ENCODE peak calls at places on chromosome 15, in ten cellular contexts. One of them, this sample, is unnamed.

GRCh38 chr15:101532865-101533264 is 43.4 kb upstream of the PCSK6 start:
- DNase-seq in HepG2: no peak
- DNase-seq in endothelial cell of umbilical vein: no peak
- DNase-seq in body of pancreas: no peak
- DNase-seq in fibroblast of lung: no peak
- DNase-seq in psoas muscle: no peak
- DNase-seq in ascending aorta: no peak
- DNase-seq in mucosa of descending colon: no peak
- DNase-seq in CD8-positive, alpha-beta T cell: no peak
- DNase-seq in sigmoid colon: peak; percentile 40
- DNase-seq in this sample: no peak

GRCh38 chr15:60155661-60156060 is 151.6 kb downstream of the FOXB1 start:
- DNase-seq in HepG2: no peak
- DNase-seq in endothelial cell of umbilical vein: no peak
- DNase-seq in body of pancreas: no peak
- DNase-seq in fibroblast of lung: peak; percentile 69
- DNase-seq in psoas muscle: no peak
- DNase-seq in ascending aorta: no peak
- DNase-seq in mucosa of descending colon: no peak
- DNase-seq in CD8-positive, alpha-beta T cell: no peak
- DNase-seq in sigmoid colon: no peak
- DNase-seq in this sample: no peak

GRCh38 chr15:73388256-73388781 is 19.6 kb upstream of the HCN4 start:
- DNase-seq in HepG2: peak; percentile 26
- DNase-seq in endothelial cell of umbilical vein: no peak
- DNase-seq in body of pancreas: peak; percentile 46
- DNase-seq in fibroblast of lung: peak; percentile 89
- DNase-seq in psoas muscle: no peak
- DNase-seq in ascending aorta: no peak
- DNase-seq in mucosa of descending colon: no peak
- DNase-seq in CD8-positive, alpha-beta T cell: no peak
- DNase-seq in sigmoid colon: no peak
- DNase-seq in this sample: no peak

GRCh38 chr15:38130739-38131498 is 121.7 kb upstream of the SPRED1 start:
- DNase-seq in HepG2: no peak
- DNase-seq in endothelial cell of umbilical vein: no peak
- DNase-seq in body of pancreas: peak; percentile 52
- DNase-seq in fibroblast of lung: peak; percentile 97
- DNase-seq in psoas muscle: peak; percentile 91
- DNase-seq in ascending aorta: peak; percentile 65
- DNase-seq in mucosa of descending colon: peak; percentile 79
- DNase-seq in CD8-positive, alpha-beta T cell: no peak
- DNase-seq in sigmoid colon: peak; percentile 95
- DNase-seq in this sample: peak; percentile 81

GRCh38 chr15:77027697-77028450 is 32.9 kb downstream of the PSTPIP1 start:
- DNase-seq in HepG2: no peak
- DNase-seq in endothelial cell of umbilical vein: peak; percentile 18
- DNase-seq in body of pancreas: peak; percentile 56
- DNase-seq in fibroblast of lung: peak; percentile 20
- DNase-seq in psoas muscle: peak; percentile 67
- DNase-seq in ascending aorta: no peak
- DNase-seq in mucosa of descending colon: peak; percentile 54
- DNase-seq in CD8-positive, alpha-beta T cell: peak; percentile 5
- DNase-seq in sigmoid colon: peak; percentile 55
- DNase-seq in this sample: peak; percentile 7

GRCh38 chr15:69377137-69377536 is 37.0 kb upstream of the KIF23 start:
- DNase-seq in HepG2: no peak
- DNase-seq in endothelial cell of umbilical vein: no peak
- DNase-seq in body of pancreas: no peak
- DNase-seq in fibroblast of lung: no peak
- DNase-seq in psoas muscle: no peak
- DNase-seq in ascending aorta: no peak
- DNase-seq in mucosa of descending colon: no peak
- DNase-seq in CD8-positive, alpha-beta T cell: no peak
- DNase-seq in sigmoid colon: peak; percentile 17
- DNase-seq in this sample: no peak

GRCh38 chr15:80619677-80620076 is 75.4 kb upstream of the ABHD17C start:
- DNase-seq in HepG2: peak; percentile 13
- DNase-seq in endothelial cell of umbilical vein: no peak
- DNase-seq in body of pancreas: no peak
- DNase-seq in fibroblast of lung: no peak
- DNase-seq in psoas muscle: no peak
- DNase-seq in ascending aorta: no peak
- DNase-seq in mucosa of descending colon: no peak
- DNase-seq in CD8-positive, alpha-beta T cell: no peak
- DNase-seq in sigmoid colon: no peak
- DNase-seq in this sample: no peak

GRCh38 chr15:99361541-99362185 is 110.4 kb downstream of the LRRC28 start:
- DNase-seq in HepG2: no peak
- DNase-seq in endothelial cell of umbilical vein: peak; percentile 18
- DNase-seq in body of pancreas: no peak
- DNase-seq in fibroblast of lung: no peak
- DNase-seq in psoas muscle: no peak
- DNase-seq in ascending aorta: no peak
- DNase-seq in mucosa of descending colon: no peak
- DNase-seq in CD8-positive, alpha-beta T cell: no peak
- DNase-seq in sigmoid colon: no peak
- DNase-seq in this sample: no peak

GRCh38 chr15:26773917-26774316 is 1.1 kb upstream of the GABRB3 start:
- DNase-seq in HepG2: no peak
- DNase-seq in endothelial cell of umbilical vein: no peak
- DNase-seq in body of pancreas: no peak
- DNase-seq in fibroblast of lung: no peak
- DNase-seq in psoas muscle: no peak
- DNase-seq in ascending aorta: no peak
- DNase-seq in mucosa of descending colon: no peak
- DNase-seq in CD8-positive, alpha-beta T cell: no peak
- DNase-seq in sigmoid colon: no peak
- DNase-seq in this sample: no peak

GRCh38 chr15:40598126-40598525 is 4.1 kb downstream of the KNL1 start:
- DNase-seq in HepG2: no peak
- DNase-seq in endothelial cell of umbilical vein: no peak
- DNase-seq in body of pancreas: no peak
- DNase-seq in fibroblast of lung: peak; percentile 6
- DNase-seq in psoas muscle: no peak
- DNase-seq in ascending aorta: no peak
- DNase-seq in mucosa of descending colon: no peak
- DNase-seq in CD8-positive, alpha-beta T cell: no peak
- DNase-seq in sigmoid colon: no peak
- DNase-seq in this sample: no peak

GRCh38 chr15:70254186-70254974 is 156.7 kb upstream of the TLE3 start:
- DNase-seq in HepG2: no peak
- DNase-seq in endothelial cell of umbilical vein: no peak
- DNase-seq in body of pancreas: no peak
- DNase-seq in fibroblast of lung: no peak
- DNase-seq in psoas muscle: peak; percentile 5
- DNase-seq in ascending aorta: no peak
- DNase-seq in mucosa of descending colon: no peak
- DNase-seq in CD8-positive, alpha-beta T cell: no peak
- DNase-seq in sigmoid colon: no peak
- DNase-seq in this sample: no peak

GRCh38 chr15:31084176-31084575 is 17.3 kb downstream of the TRPM1 start:
- DNase-seq in HepG2: no peak
- DNase-seq in endothelial cell of umbilical vein: no peak
- DNase-seq in body of pancreas: no peak
- DNase-seq in fibroblast of lung: no peak
- DNase-seq in psoas muscle: no peak
- DNase-seq in ascending aorta: no peak
- DNase-seq in mucosa of descending colon: no peak
- DNase-seq in CD8-positive, alpha-beta T cell: no peak
- DNase-seq in sigmoid colon: no peak
- DNase-seq in this sample: no peak

GRCh38 chr15:51341366-51342248 is at the start of gene GLDN:
- DNase-seq in HepG2: no peak
- DNase-seq in endothelial cell of umbilical vein: no peak
- DNase-seq in body of pancreas: peak; percentile 29
- DNase-seq in fibroblast of lung: peak; percentile 46
- DNase-seq in psoas muscle: peak; percentile 80
- DNase-seq in ascending aorta: peak; percentile 40
- DNase-seq in mucosa of descending colon: peak; percentile 60
- DNase-seq in CD8-positive, alpha-beta T cell: no peak
- DNase-seq in sigmoid colon: no peak
- DNase-seq in this sample: peak; percentile 20

GRCh38 chr15:64688770-64689169 is 86.6 kb downstream of the RBPMS2 start:
- DNase-seq in HepG2: no peak
- DNase-seq in endothelial cell of umbilical vein: no peak
- DNase-seq in body of pancreas: no peak
- DNase-seq in fibroblast of lung: no peak
- DNase-seq in psoas muscle: no peak
- DNase-seq in ascending aorta: no peak
- DNase-seq in mucosa of descending colon: no peak
- DNase-seq in CD8-positive, alpha-beta T cell: no peak
- DNase-seq in sigmoid colon: no peak
- DNase-seq in this sample: no peak
- H3K36me3 ChIP-seq in HepG2: peaks cover 56% of the 10 kb centered on the region
- H3K36me3 ChIP-seq in endothelial cell of umbilical vein: peaks cover 27% of the 10 kb centered on the region
- H3K36me3 ChIP-seq in body of pancreas: no peaks in the 10 kb centered on the region
- H3K36me3 ChIP-seq in fibroblast of lung: peaks cover 23% of the 10 kb centered on the region
- H3K36me3 ChIP-seq in psoas muscle: peaks cover 77% of the 10 kb centered on the region
- H3K36me3 ChIP-seq in ascending aorta: peaks cover 61% of the 10 kb centered on the region
- H3K36me3 ChIP-seq in mucosa of descending colon: no peaks in the 10 kb centered on the region
- H3K36me3 ChIP-seq in CD8-positive, alpha-beta T cell: peaks cover 37% of the 10 kb centered on the region
- H3K36me3 ChIP-seq in sigmoid colon: peaks cover 48% of the 10 kb centered on the region
- H3K36me3 ChIP-seq in this sample: peaks cover 4% of the 10 kb centered on the region

GRCh38 chr15:96337354-96337990 is 7.0 kb downstream of the NR2F2 start:
- DNase-seq in HepG2: peak; percentile 15
- DNase-seq in endothelial cell of umbilical vein: peak; percentile 6
- DNase-seq in body of pancreas: no peak
- DNase-seq in fibroblast of lung: peak; percentile 31
- DNase-seq in psoas muscle: no peak
- DNase-seq in ascending aorta: no peak
- DNase-seq in mucosa of descending colon: no peak
- DNase-seq in CD8-positive, alpha-beta T cell: no peak
- DNase-seq in sigmoid colon: no peak
- DNase-seq in this sample: peak; percentile 11
- H3K4me1 ChIP-seq in HepG2: peaks cover 43% of the 10 kb centered on the region
- H3K4me1 ChIP-seq in endothelial cell of umbilical vein: peaks cover 7% of the 10 kb centered on the region
- H3K4me1 ChIP-seq in body of pancreas: peaks cover 62% of the 10 kb centered on the region
- H3K4me1 ChIP-seq in fibroblast of lung: no peaks in the 10 kb centered on the region
- H3K4me1 ChIP-seq in psoas muscle: peaks cover 7% of the 10 kb centered on the region
- H3K4me1 ChIP-seq in ascending aorta: peaks cover 3% of the 10 kb centered on the region
- H3K4me1 ChIP-seq in mucosa of descending colon: peaks cover 16% of the 10 kb centered on the region
- H3K4me1 ChIP-seq in CD8-positive, alpha-beta T cell: peaks cover 5% of the 10 kb centered on the region
- H3K4me1 ChIP-seq in sigmoid colon: peaks cover 35% of the 10 kb centered on the region
- H3K4me1 ChIP-seq in this sample: no peaks in the 10 kb centered on the region

GRCh38 chr15:92617197-92618037 is 38.2 kb downstream of the FAM174B start:
- DNase-seq in HepG2: peak; percentile 82
- DNase-seq in endothelial cell of umbilical vein: peak; percentile 99
- DNase-seq in body of pancreas: peak; percentile 94
- DNase-seq in fibroblast of lung: peak; percentile 87
- DNase-seq in psoas muscle: peak; percentile 82
- DNase-seq in ascending aorta: no peak
- DNase-seq in mucosa of descending colon: peak; percentile 81
- DNase-seq in CD8-positive, alpha-beta T cell: no peak
- DNase-seq in sigmoid colon: peak; percentile 94
- DNase-seq in this sample: peak; percentile 31

GRCh38 chr15:92618121-92618520 is 37.5 kb downstream of the FAM174B start:
- DNase-seq in HepG2: no peak
- DNase-seq in endothelial cell of umbilical vein: no peak
- DNase-seq in body of pancreas: peak; percentile 41
- DNase-seq in fibroblast of lung: no peak
- DNase-seq in psoas muscle: no peak
- DNase-seq in ascending aorta: no peak
- DNase-seq in mucosa of descending colon: no peak
- DNase-seq in CD8-positive, alpha-beta T cell: no peak
- DNase-seq in sigmoid colon: peak; percentile 57
- DNase-seq in this sample: no peak

GRCh38 chr15:92616621-92617179 is 38.9 kb downstream of the FAM174B start:
- DNase-seq in HepG2: no peak
- DNase-seq in endothelial cell of umbilical vein: peak; percentile 84
- DNase-seq in body of pancreas: peak; percentile 67
- DNase-seq in fibroblast of lung: peak; percentile 47
- DNase-seq in psoas muscle: peak; percentile 67
- DNase-seq in ascending aorta: no peak
- DNase-seq in mucosa of descending colon: no peak
- DNase-seq in CD8-positive, alpha-beta T cell: no peak
- DNase-seq in sigmoid colon: peak; percentile 72
- DNase-seq in this sample: no peak

GRCh38 chr15:92621972-92622533 is 33.5 kb downstream of the FAM174B start:
- DNase-seq in HepG2: no peak
- DNase-seq in endothelial cell of umbilical vein: no peak
- DNase-seq in body of pancreas: peak; percentile 16
- DNase-seq in fibroblast of lung: no peak
- DNase-seq in psoas muscle: no peak
- DNase-seq in ascending aorta: no peak
- DNase-seq in mucosa of descending colon: no peak
- DNase-seq in CD8-positive, alpha-beta T cell: no peak
- DNase-seq in sigmoid colon: peak; percentile 44
- DNase-seq in this sample: no peak

DNA sequence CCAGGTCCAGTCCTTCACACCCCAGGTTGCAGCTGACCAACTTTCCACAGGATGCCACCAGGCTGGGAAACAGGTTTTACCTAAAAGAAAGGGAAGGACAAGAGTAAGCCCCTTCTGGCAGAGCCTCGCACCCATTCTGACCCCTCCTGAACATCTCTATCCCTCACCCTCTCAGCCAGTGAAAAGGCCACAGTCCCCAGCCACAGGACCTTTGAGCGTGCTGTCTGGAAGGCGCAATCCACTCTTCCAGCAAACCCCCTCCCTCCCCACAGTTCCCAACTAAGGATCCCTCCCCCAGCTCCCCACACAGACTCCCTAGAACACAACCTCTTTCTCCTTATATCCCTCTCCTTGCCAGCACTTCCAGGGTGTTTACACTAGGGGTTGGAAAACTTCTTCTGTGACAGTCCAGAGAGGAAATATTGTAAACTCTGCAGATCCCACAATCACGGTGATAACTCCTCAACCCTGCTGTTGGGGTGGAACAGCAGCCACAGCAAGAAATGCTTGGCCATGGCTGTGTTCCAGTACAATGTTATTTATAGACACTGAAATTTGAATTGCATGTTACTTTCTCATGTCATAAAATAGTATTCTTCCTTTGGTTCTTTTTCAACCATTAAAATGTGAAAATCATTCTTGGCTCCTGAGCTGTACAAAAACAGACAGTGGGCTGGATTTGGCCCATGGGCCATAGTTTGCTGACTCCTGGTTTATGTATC is 36.0 kb downstream of the FAM174B start:
- DNase-seq in HepG2: no peak
- DNase-seq in endothelial cell of umbilical vein: peak; percentile 66
- DNase-seq in body of pancreas: peak; percentile 35
- DNase-seq in fibroblast of lung: peak; percentile 68
- DNase-seq in psoas muscle: no peak
- DNase-seq in ascending aorta: no peak
- DNase-seq in mucosa of descending colon: no peak
- DNase-seq in CD8-positive, alpha-beta T cell: no peak
- DNase-seq in sigmoid colon: peak; percentile 84
- DNase-seq in this sample: peak; percentile 21
- TF ChIP-seq CTCF in HepG2: no peak
- TF ChIP-seq CTCF in endothelial cell of umbilical vein: no peak
- TF ChIP-seq CTCF in body of pancreas: no peak
- TF ChIP-seq CTCF in fibroblast of lung: no peak
- TF ChIP-seq CTCF in psoas muscle: no peak
- TF ChIP-seq CTCF in ascending aorta: no peak
- TF ChIP-seq CTCF in mucosa of descending colon: no peak
- TF ChIP-seq CTCF in CD8-positive, alpha-beta T cell: no peak
- TF ChIP-seq CTCF in sigmoid colon: peak; percentile 18
- TF ChIP-seq CTCF in this sample: no peak

DNA sequence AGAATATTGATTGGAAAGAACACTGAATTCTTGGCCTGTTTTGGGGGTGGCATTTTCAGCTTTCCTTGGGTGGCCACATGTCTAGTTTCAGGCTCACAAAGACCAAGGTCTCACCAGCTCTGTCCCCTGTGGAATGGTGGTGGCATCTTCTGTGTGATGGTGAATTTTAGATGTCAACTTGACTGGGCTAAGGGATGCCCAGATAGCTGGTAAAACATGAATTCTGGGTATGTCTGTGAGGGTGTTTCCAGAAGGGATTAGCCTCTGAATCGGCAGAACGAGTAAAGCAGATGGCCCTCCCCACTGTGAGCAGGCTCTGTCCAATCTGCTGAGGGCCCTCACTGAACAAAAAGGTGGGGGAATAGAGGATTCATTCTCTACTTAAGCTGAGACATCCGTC is 34.4 kb upstream of the MYZAP start:
- DNase-seq in HepG2: no peak
- DNase-seq in endothelial cell of umbilical vein: no peak
- DNase-seq in body of pancreas: no peak
- DNase-seq in fibroblast of lung: no peak
- DNase-seq in psoas muscle: no peak
- DNase-seq in ascending aorta: no peak
- DNase-seq in mucosa of descending colon: no peak
- DNase-seq in CD8-positive, alpha-beta T cell: no peak
- DNase-seq in sigmoid colon: no peak
- DNase-seq in this sample: no peak
- H3K36me3 ChIP-seq in HepG2: no peaks in the 10 kb centered on the region
- H3K36me3 ChIP-seq in endothelial cell of umbilical vein: no peaks in the 10 kb centered on the region
- H3K36me3 ChIP-seq in body of pancreas: no peaks in the 10 kb centered on the region
- H3K36me3 ChIP-seq in fibroblast of lung: no peaks in the 10 kb centered on the region
- H3K36me3 ChIP-seq in psoas muscle: no peaks in the 10 kb centered on the region
- H3K36me3 ChIP-seq in ascending aorta: no peaks in the 10 kb centered on the region
- H3K36me3 ChIP-seq in mucosa of descending colon: no peaks in the 10 kb centered on the region
- H3K36me3 ChIP-seq in CD8-positive, alpha-beta T cell: no peaks in the 10 kb centered on the region
- H3K36me3 ChIP-seq in sigmoid colon: no peaks in the 10 kb centered on the region
- H3K36me3 ChIP-seq in this sample: no peaks in the 10 kb centered on the region

This sample was measured in tibial nerve.